ENCODE peak calls at places on chromosomes 16 and 17, in seven cellular contexts. One of them, this sample, is unnamed.
A peak's percentile ranks its signal among the peaks of the same experiment; 100 is the strongest.

GRCh38 chr16:67236551-67237395 is 9.8 kb downstream of the TMEM208 start:
- DNase-seq in Right ventricle myocardium superior: no peak
- DNase-seq in HuH-7: peak; percentile 60
- DNase-seq in psoas muscle: peak; percentile 73
- DNase-seq in IMR-90: peak; percentile 31
- DNase-seq in naive B cell: no peak
- DNase-seq in NCI-H774: peak; percentile 4
- DNase-seq in this sample: peak; percentile 44

GRCh38 chr17:79810138-79811027 is 13.5 kb upstream of the CBX8 start:
- DNase-seq in IMR-90: peak; percentile 76
- DNase-seq in NCI-H774: peak; percentile 94
- DNase-seq in naive B cell: no peak
- DNase-seq in Right ventricle myocardium superior: peak; percentile 82
- DNase-seq in HuH-7: peak; percentile 96
- DNase-seq in psoas muscle: peak; percentile 60
- DNase-seq in this sample: peak; percentile 84

GRCh38 chr17:45138911-45139532 is 3.5 kb downstream of the ACBD4 start:
- DNase-seq in naive B cell: no peak
- DNase-seq in psoas muscle: no peak
- DNase-seq in IMR-90: no peak
- DNase-seq in NCI-H774: no peak
- DNase-seq in Right ventricle myocardium superior: peak; percentile 20
- DNase-seq in HuH-7: no peak
- DNase-seq in this sample: no peak

GRCh38 chr17:80956321-80957190 is 35.1 kb upstream of the CHMP6 start:
- DNase-seq in IMR-90: no peak
- DNase-seq in Right ventricle myocardium superior: peak; percentile 28
- DNase-seq in naive B cell: no peak
- DNase-seq in HuH-7: no peak
- DNase-seq in psoas muscle: no peak
- DNase-seq in NCI-H774: no peak
- DNase-seq in this sample: peak; percentile 18

GRCh38 chr17:71409712-71410111 is 711.1 kb upstream of the SOX9 start:
- DNase-seq in naive B cell: no peak
- DNase-seq in IMR-90: peak; percentile 70
- DNase-seq in Right ventricle myocardium superior: no peak
- DNase-seq in psoas muscle: no peak
- DNase-seq in HuH-7: no peak
- DNase-seq in NCI-H774: no peak
- DNase-seq in this sample: no peak

GRCh38 chr16:679808-680624 is at the start of gene STUB1:
- DNase-seq in HuH-7: peak; percentile 70
- DNase-seq in NCI-H774: peak; percentile 69
- DNase-seq in naive B cell: peak; percentile 85
- DNase-seq in psoas muscle: peak; percentile 89
- DNase-seq in IMR-90: peak; percentile 80
- DNase-seq in Right ventricle myocardium superior: peak; percentile 91
- DNase-seq in this sample: peak; percentile 93

GRCh38 chr16:28321700-28322411 is 29.5 kb downstream of the SBK1 start:
- DNase-seq in naive B cell: peak; percentile 33
- DNase-seq in Right ventricle myocardium superior: no peak
- DNase-seq in HuH-7: peak; percentile 79
- DNase-seq in NCI-H774: no peak
- DNase-seq in psoas muscle: no peak
- DNase-seq in IMR-90: peak; percentile 9
- DNase-seq in this sample: no peak

GRCh38 chr16:30958164-30959083 is 870 bp downstream of the SETD1A start:
- DNase-seq in Right ventricle myocardium superior: peak; percentile 69
- DNase-seq in IMR-90: peak; percentile 43
- DNase-seq in NCI-H774: peak; percentile 44
- DNase-seq in HuH-7: peak; percentile 75
- DNase-seq in psoas muscle: peak; percentile 68
- DNase-seq in naive B cell: no peak
- DNase-seq in this sample: no peak

GRCh38 chr16:66569827-66570405 is 3.7 kb downstream of the CMTM1 start:
- DNase-seq in Right ventricle myocardium superior: no peak
- DNase-seq in HuH-7: no peak
- DNase-seq in psoas muscle: no peak
- DNase-seq in naive B cell: no peak
- DNase-seq in IMR-90: peak; percentile 81
- DNase-seq in NCI-H774: no peak
- DNase-seq in this sample: no peak

GRCh38 chr17:66807182-66807581 is 27.7 kb upstream of the CACNG5 start:
- DNase-seq in IMR-90: no peak
- DNase-seq in naive B cell: no peak
- DNase-seq in Right ventricle myocardium superior: no peak
- DNase-seq in NCI-H774: peak; percentile 66
- DNase-seq in psoas muscle: no peak
- DNase-seq in HuH-7: no peak
- DNase-seq in this sample: no peak

GRCh38 chr17:37301288-37301687 is 74.5 kb upstream of the C17orf78 start:
- DNase-seq in naive B cell: no peak
- DNase-seq in NCI-H774: peak; percentile 53
- DNase-seq in IMR-90: peak; percentile 17
- DNase-seq in HuH-7: no peak
- DNase-seq in psoas muscle: no peak
- DNase-seq in Right ventricle myocardium superior: no peak
- DNase-seq in this sample: no peak

GRCh38 chr17:41060052-41060604 is at the start of gene KRTAP2-3:
- DNase-seq in HuH-7: no peak
- DNase-seq in psoas muscle: no peak
- DNase-seq in naive B cell: no peak
- DNase-seq in Right ventricle myocardium superior: no peak
- DNase-seq in IMR-90: peak; percentile 97
- DNase-seq in NCI-H774: no peak
- DNase-seq in this sample: no peak